ENCODE peak calls at places on chromosomes 12 and 14, in five cellular contexts. Y, D, B, R and J are unnamed samples.

GRCh38 chr12:57258977-57259970 is 8.3 kb upstream of the STAC3 start:
- DNase-seq in Y (no peak), R (no peak), B (no peak), D (no peak), J (no peak)

GRCh38 chr12:27539191-27539631 is 15.2 kb downstream of the PPFIBP1 start:
- DNase-seq in B (no peak), Y (peak; percentile 38), R (peak; percentile 61), D (no peak), J (no peak)

GRCh38 chr12:100672075-100672592 is 98.7 kb downstream of the GAS2L3 start:
- DNase-seq in D (no peak), Y (peak; percentile 55), R (peak; percentile 12), B (no peak), J (no peak)

GRCh38 chr14:104680056-104680805 is 9.2 kb upstream of the INF2 start:
- DNase-seq in R (peak; percentile 78), D (no peak), Y (peak; percentile 87), B (no peak), J (no peak)

GRCh38 chr14:31059152-31059924 is 33.2 kb upstream of the STRN3 start:
- DNase-seq in D (no peak), B (no peak), Y (peak; percentile 33), R (peak; percentile 79), J (no peak)

GRCh38 chr14:56333361-56334279 is 215.4 kb downstream of the PELI2 start:
- DNase-seq in D (no peak), Y (peak; percentile 91), R (peak; percentile 61), B (peak; percentile 70), J (no peak)

GRCh38 chr14:90870950-90871604 is 54.8 kb upstream of the TTC7B start:
- DNase-seq in R (peak; percentile 25), B (no peak), Y (no peak), D (no peak), J (no peak)

GRCh38 chr14:101754893-101755292 is 6.6 kb upstream of the PPP2R5C start:
- DNase-seq in B (no peak), R (no peak), Y (no peak), D (no peak), J (no peak)

GRCh38 chr12:107309020-107309419 is 215.7 kb upstream of the CRY1 start:
- DNase-seq in R (no peak), D (no peak), Y (no peak), B (no peak), J (no peak)

GRCh38 chr14:73879027-73879426 is 7.6 kb upstream of the ZNF410 start:
- DNase-seq in R (no peak), B (no peak), D (no peak), Y (no peak), J (no peak)

GRCh38 chr14:94536836-94537235 is 24.4 kb upstream of the SERPINA4 start:
- DNase-seq in B (no peak), Y (peak; percentile 5), D (no peak), R (no peak), J (peak; percentile 8)

GRCh38 chr14:79352026-79352425 is 859.3 kb downstream of the DIO2 start:
- DNase-seq in R (no peak), B (no peak), D (no peak), Y (no peak), J (no peak)

GRCh38 chr12:48285751-48286650 is 64.7 kb downstream of the ZNF641 start:
- DNase-seq in B (no peak), D (no peak), Y (peak; percentile 45), R (no peak), J (no peak)

GRCh38 chr12:6560501-6561205 is 4.8 kb upstream of the IFFO1 start:
- DNase-seq in R (no peak), B (no peak), D (no peak), Y (no peak), J (no peak)

GRCh38 chr12:76820888-76821482 is 57.1 kb downstream of the ZDHHC17 start:
- DNase-seq in D (peak; percentile 5), R (peak; percentile 70), Y (peak; percentile 58), B (no peak), J (no peak)

GRCh38 chr14:71680733-71681387 is 251.4 kb upstream of the RGS6 start:
- DNase-seq in D (peak; percentile 29), B (no peak), Y (no peak), R (no peak), J (no peak)

GRCh38 chr14:59346796-59347510 is 118.2 kb downstream of the GPR135 start:
- DNase-seq in B (no peak), R (peak; percentile 44), D (no peak), Y (no peak), J (no peak)

GRCh38 chr12:114869091-114869834 is 185.3 kb upstream of the TBX3 start:
- DNase-seq in R (peak; percentile 80), B (no peak), Y (peak; percentile 42), D (no peak), J (no peak)

GRCh38 chr12:47547077-47547476 is 158.8 kb downstream of the RPAP3 start:
- DNase-seq in B (peak; percentile 47), Y (peak; percentile 70), R (peak; percentile 45), D (no peak), J (no peak)

GRCh38 chr12:79615596-79616560 is 74.9 kb downstream of the PAWR start:
- DNase-seq in D (no peak), B (no peak), R (peak; percentile 21), Y (peak; percentile 55), J (no peak)

GRCh38 chr14:72781476-72782181 is 112.3 kb downstream of the DPF3 start:
- DNase-seq in D (no peak), Y (peak; percentile 71), B (peak; percentile 88), R (peak; percentile 76), J (peak; percentile 52)

GRCh38 chr14:92685784-92686355 is 62.6 kb downstream of the LGMN start:
- DNase-seq in Y (no peak), B (no peak), D (no peak), R (no peak), J (no peak)
- H3K4me3 ChIP-seq in Y (no peak overlapping the region), B (no peak overlapping the region), D (no peak overlapping the region), R (no peak overlapping the region), J (no peak overlapping the region)

GRCh38 chr12:2607881-2608607 is 186.7 kb upstream of the FKBP4 start:
- DNase-seq in B (no peak), D (no peak), R (no peak), Y (no peak), J (no peak)
- H3K9me3 ChIP-seq in B (no peaks in the 10 kb centered on the region), D (no peaks in the 10 kb centered on the region), R (no peaks in the 10 kb centered on the region), Y (no peaks in the 10 kb centered on the region), J (no peaks in the 10 kb centered on the region)

GRCh38 chr12:94147991-94148840 is at the start of gene PLXNC1:
- DNase-seq in B (no peak), R (peak; percentile 66), D (peak; percentile 53), Y (no peak), J (no peak)
- H3K4me3 ChIP-seq in B (peak within 1 kb of the TSS; percentile 63), R (peak within 1 kb of the TSS; percentile 67), D (peak within 1 kb of the TSS; percentile 93), Y (peak within 1 kb of the TSS; percentile 57), J (peak within 1 kb of the TSS; percentile 87)

GRCh38 chr12:128698573-128698972 is 125.2 kb downstream of the SLC15A4 start:
- DNase-seq in R (no peak), B (no peak), Y (no peak), D (no peak), J (no peak)
- H3K9me3 ChIP-seq in R (no peaks in the 10 kb centered on the region), B (no peaks in the 10 kb centered on the region), Y (no peaks in the 10 kb centered on the region), D (peaks cover 13% of the 10 kb centered on the region), J (no peaks in the 10 kb centered on the region)

DNA sequence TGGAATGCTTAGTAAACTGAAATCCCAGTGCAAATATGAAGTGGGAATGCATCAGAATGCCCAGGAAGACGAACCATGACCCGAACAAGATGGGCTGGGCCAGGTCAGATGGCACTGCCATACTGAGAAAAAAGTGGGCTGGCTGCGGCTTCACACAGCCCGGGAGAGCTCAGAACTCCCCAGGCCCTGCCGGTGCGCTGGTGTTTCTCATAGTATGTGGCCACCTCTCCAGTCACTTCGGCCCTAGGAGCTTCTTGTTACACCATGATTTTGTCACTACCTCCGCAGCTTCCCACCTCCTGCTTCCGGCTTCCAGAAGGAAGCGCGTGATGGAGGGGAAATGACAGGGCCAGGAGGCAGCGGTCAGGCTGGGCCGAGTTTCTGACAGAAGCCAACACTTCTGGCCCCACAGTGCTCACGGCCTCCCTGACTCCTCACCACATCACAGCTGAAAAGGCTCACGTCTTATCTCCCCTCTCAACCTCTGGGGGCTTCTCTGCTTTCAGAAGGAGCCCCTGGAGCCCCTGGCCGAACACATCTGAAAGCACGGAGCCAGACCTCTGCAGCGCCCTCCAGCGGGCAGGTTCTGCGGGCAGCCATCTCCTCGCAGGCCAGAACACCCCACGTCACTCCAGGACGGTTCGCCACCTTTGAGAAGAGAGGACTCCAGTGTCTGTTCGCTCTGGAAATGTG is 30.7 kb downstream of the DAD1 start:
- DNase-seq in D (no peak), B (no peak), Y (no peak), R (no peak), J (no peak)
- H3K4me3 ChIP-seq in D (no peak overlapping the region), B (no peak overlapping the region), Y (no peak overlapping the region), R (no peak overlapping the region), J (no peak overlapping the region)

GRCh38 chr14:36580141-36580855 is 2.1 kb downstream of the NKX2-8 start:
- DNase-seq in Y (no peak), B (no peak), R (no peak), D (no peak), J (no peak)
- H3K9me3 ChIP-seq in Y (no peaks in the 10 kb centered on the region), B (no peaks in the 10 kb centered on the region), R (no peaks in the 10 kb centered on the region), D (no peaks in the 10 kb centered on the region), J (no peaks in the 10 kb centered on the region)